ENCODE peak calls at places on chromosome 20, in five cellular contexts. J is uterus, H is right atrium auricular region, G is fibroblast of lung, S is A549. I is an unnamed sample.

GRCh38 chr20:59425572-59425971 is 125.2 kb downstream of the EDN3 start:
- DNase-seq in J (no peak), H (no peak), G (no peak), S (no peak), I (no peak)

GRCh38 chr20:36440370-36441026 is 100.8 kb upstream of the MYL9 start:
- DNase-seq in J (no peak), H (no peak), G (no peak), S (no peak), I (no peak)

GRCh38 chr20:35602851-35603495 is 12.7 kb upstream of the SPAG4 start:
- DNase-seq in J (no peak), H (no peak), G (no peak), S (no peak), I (no peak)

GRCh38 chr20:9407805-9408421 is 106.5 kb upstream of the LAMP5 start:
- DNase-seq in J (peak), H (peak), G (peak), S (peak), I (no peak)

GRCh38 chr20:31713312-31714049 is 9.2 kb downstream of the BCL2L1 start:
- DNase-seq in J (peak), H (peak), G (peak), S (peak), I (no peak)

GRCh38 chr20:24581443-24582170 is 112.2 kb downstream of the SYNDIG1 start:
- DNase-seq in J (no peak), H (no peak), G (no peak), S (no peak), I (no peak)

GRCh38 chr20:34892671-34893070 is 16.3 kb downstream of the ACSS2 start:
- DNase-seq in J (no peak), H (no peak), G (no peak), S (no peak), I (no peak)

GRCh38 chr20:3251806-3252205 is 12.8 kb upstream of the SLC4A11 start:
- DNase-seq in J (no peak), H (no peak), G (peak), S (no peak), I (no peak)

GRCh38 chr20:37980383-37980782 is 52.9 kb downstream of the TTI1 start:
- DNase-seq in J (no peak), H (no peak), G (no peak), S (no peak), I (no peak)

GRCh38 chr20:45300961-45301360 is 5.7 kb upstream of the RBPJL start:
- DNase-seq in J (no peak), H (no peak), G (peak), S (peak), I (no peak)

GRCh38 chr20:17172826-17173420 is 53.9 kb upstream of the PCSK2 start:
- DNase-seq in J (no peak), H (no peak), G (peak), S (no peak), I (no peak)

GRCh38 chr20:43669332-43669731 is 2.4 kb downstream of the MYBL2 start:
- DNase-seq in J (no peak), H (no peak), G (peak), S (no peak), I (no peak)

GRCh38 chr20:39004508-39004907 is 42.4 kb downstream of the DHX35 start:
- DNase-seq in J (no peak), H (no peak), G (no peak), S (no peak), I (no peak)

GRCh38 chr20:60295214-60295613 is 337.0 kb downstream of the CDH26 start:
- DNase-seq in J (no peak), H (no peak), G (no peak), S (no peak), I (peak)

GRCh38 chr20:17571153-17571527 is 1.3 kb downstream of the DSTN start:
- DNase-seq in J (no peak), H (no peak), G (peak), S (no peak), I (no peak)

GRCh38 chr20:8854566-8854965 is 214.3 kb upstream of the PLCB4 start:
- DNase-seq in J (peak), H (no peak), G (peak), S (no peak), I (no peak)

GRCh38 chr20:8547035-8547649 is 415.1 kb downstream of the PLCB1 start:
- DNase-seq in J (no peak), H (no peak), G (no peak), S (no peak), I (no peak)

GRCh38 chr20:58993332-58994248 is 12.5 kb downstream of the NELFCD start:
- DNase-seq in J (peak), H (no peak), G (no peak), S (no peak), I (no peak)

GRCh38 chr20:36802326-36803223 is 29.0 kb upstream of the DSN1 start:
- DNase-seq in J (no peak), H (no peak), G (peak), S (no peak), I (no peak)

GRCh38 chr20:8005033-8005432 is 14.5 kb downstream of the TMX4 start:
- DNase-seq in J (no peak), H (no peak), G (no peak), S (no peak), I (no peak)

GRCh38 chr20:11302436-11302835 is 615.3 kb upstream of the BTBD3 start:
- DNase-seq in J (no peak), H (no peak), G (peak), S (no peak), I (peak)

GRCh38 chr20:23343590-23343989 is 7.0 kb upstream of the NXT1 start:
- DNase-seq in J (no peak), H (no peak), G (no peak), S (no peak), I (no peak)

GRCh38 chr20:11247943-11248475 is 574.2 kb upstream of the JAG1 start:
- DNase-seq in J (no peak), H (no peak), G (no peak), S (no peak), I (no peak)

GRCh38 chr20:7742479-7742878 is 197.8 kb downstream of the HAO1 start:
- DNase-seq in J (no peak), H (no peak), G (peak), S (no peak), I (peak)

GRCh38 chr20:4026093-4026601 is 10.8 kb upstream of the RNF24 start:
- DNase-seq in J (peak), H (peak), G (peak), S (peak), I (no peak)

GRCh38 chr20:2759143-2759542 is 41.3 kb downstream of the CPXM1 start:
- DNase-seq in J (no peak), H (no peak), G (no peak), S (no peak), I (no peak)

GRCh38 chr20:48302844-48303552 is 517.7 kb upstream of the SULF2 start:
- DNase-seq in J (no peak), H (no peak), G (no peak), S (no peak), I (no peak)

GRCh38 chr20:23350855-23351838 is 556 bp downstream of the NXT1 start:
- DNase-seq in J (peak), H (peak), G (peak), S (peak), I (no peak)

DNA sequence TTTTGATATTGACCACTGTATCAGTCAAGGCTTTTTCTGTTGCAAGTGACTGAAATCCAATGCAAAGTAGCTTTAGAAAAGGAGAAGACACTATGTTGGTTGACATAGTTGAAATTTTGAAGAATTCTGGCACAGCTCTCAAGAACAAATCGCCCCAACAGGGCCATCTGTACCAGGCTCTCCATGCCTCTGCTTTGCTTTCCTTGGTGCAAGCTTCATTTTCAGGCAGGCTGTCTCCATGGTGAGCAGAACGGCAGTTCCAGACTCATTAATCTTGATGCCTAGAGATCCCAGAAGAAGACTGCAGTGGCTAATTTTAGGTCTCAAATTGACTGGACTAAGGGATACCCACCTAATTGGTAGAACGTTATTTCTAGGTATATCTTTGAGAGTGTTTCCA is 950.7 kb upstream of the FLRT3 start:
- DNase-seq in J (no peak), H (no peak), G (no peak), S (no peak), I (no peak)
- H3K27ac ChIP-seq in J (no peak), H (no peak), G (no peak), S (no peak), I (no peak)

DNA sequence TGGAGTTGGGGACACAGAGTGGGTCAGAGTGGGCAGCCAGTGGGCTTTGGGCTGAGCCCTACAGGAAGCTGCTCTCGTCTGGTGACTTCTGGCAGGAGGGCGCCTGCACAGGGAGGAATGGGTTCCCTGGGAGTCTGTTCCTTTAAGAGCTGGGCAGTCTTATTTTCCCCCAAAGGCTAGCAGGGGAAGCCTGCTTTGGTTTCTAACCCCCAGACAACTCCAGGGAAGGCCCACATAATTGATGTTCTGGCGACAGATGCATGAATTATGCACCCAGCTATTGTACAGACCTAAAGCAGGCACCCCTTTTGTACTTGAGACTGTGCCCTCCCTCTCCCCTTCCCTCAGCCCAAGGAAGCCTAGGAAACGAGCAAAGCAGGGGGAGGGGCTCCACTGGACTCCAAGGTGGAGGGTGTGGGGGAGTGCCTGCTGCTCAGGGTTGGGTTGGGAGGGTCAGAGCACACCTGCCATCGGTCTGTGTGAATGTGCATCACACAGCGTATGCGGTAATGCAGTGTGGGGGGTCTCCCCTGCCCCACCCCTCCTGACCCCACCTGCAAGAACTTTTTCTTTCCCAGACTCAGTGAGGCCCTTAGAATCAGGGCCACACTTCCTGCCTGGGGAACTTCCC is 102.1 kb downstream of the KCNB1 start:
- DNase-seq in J (no peak), H (no peak), G (no peak), S (no peak), I (no peak)
- H3K27ac ChIP-seq in J (peak), H (no peak), G (no peak), S (peak), I (no peak)

GRCh38 chr20:19935842-19936241 is 81.3 kb upstream of the NAA20 start:
- DNase-seq in J (no peak), H (no peak), G (no peak), S (no peak), I (peak)
- H3K27ac ChIP-seq in J (peak), H (peak), G (no peak), S (peak), I (peak)

GRCh38 chr20:822651-823325 is 10.7 kb upstream of the FAM110A start:
- DNase-seq in J (no peak), H (no peak), G (no peak), S (no peak), I (no peak)
- H3K27ac ChIP-seq in J (no peak), H (no peak), G (no peak), S (no peak), I (no peak)

GRCh38 chr20:25741088-25741487 is 44.4 kb upstream of the ZNF337 start:
- DNase-seq in J (no peak), H (no peak), G (no peak), S (no peak), I (no peak)
- H3K27ac ChIP-seq in J (no peak), H (no peak), G (no peak), S (no peak), I (no peak)

GRCh38 chr20:51665543-51666118 is 102.6 kb downstream of the ATP9A start:
- DNase-seq in J (no peak), H (no peak), G (no peak), S (no peak), I (no peak)

GRCh38 chr20:51667491-51667890 is 100.7 kb downstream of the ATP9A start:
- DNase-seq in J (no peak), H (no peak), G (no peak), S (no peak), I (no peak)

GRCh38 chr20:51668515-51668914 is 99.7 kb downstream of the ATP9A start:
- DNase-seq in J (no peak), H (no peak), G (no peak), S (no peak), I (no peak)

GRCh38 chr20:51666126-51666525 is 102.1 kb downstream of the ATP9A start:
- DNase-seq in J (no peak), H (no peak), G (no peak), S (no peak), I (no peak)

DNA sequence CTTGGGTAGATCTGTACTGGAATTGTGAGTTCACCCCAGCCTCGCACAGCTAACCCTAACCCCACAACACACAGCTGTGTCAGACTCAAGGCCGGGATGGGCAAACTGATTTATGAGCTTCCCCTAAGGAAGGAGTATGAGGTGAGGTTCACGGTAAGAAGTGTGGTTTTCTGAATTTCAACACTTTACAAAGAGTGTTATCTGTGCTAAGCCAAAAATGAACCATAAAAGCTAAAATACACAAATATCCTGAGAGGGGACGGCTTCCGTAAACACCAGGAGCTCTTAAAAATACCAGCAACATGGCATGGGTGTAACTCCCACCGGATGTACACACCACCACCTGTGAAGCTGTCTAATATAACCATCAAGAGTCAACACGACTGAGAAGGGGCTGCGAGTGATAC is 101.2 kb downstream of the ATP9A start:
- DNase-seq in J (no peak), H (no peak), G (no peak), S (no peak), I (no peak)
- H3K27ac ChIP-seq in J (no peak), H (no peak), G (no peak), S (no peak), I (no peak)

GRCh38 chr20:52410746-52411317 is 219.3 kb upstream of the ZFP64 start:
- DNase-seq in J (no peak), H (no peak), G (no peak), S (no peak), I (no peak)

GRCh38 chr20:52410182-52410647 is 218.6 kb upstream of the ZFP64 start:
- DNase-seq in J (peak), H (no peak), G (peak), S (no peak), I (no peak)

GRCh38 chr20:52416959-52417358 is 225.4 kb upstream of the ZFP64 start:
- DNase-seq in J (no peak), H (no peak), G (no peak), S (no peak), I (no peak)

DNA sequence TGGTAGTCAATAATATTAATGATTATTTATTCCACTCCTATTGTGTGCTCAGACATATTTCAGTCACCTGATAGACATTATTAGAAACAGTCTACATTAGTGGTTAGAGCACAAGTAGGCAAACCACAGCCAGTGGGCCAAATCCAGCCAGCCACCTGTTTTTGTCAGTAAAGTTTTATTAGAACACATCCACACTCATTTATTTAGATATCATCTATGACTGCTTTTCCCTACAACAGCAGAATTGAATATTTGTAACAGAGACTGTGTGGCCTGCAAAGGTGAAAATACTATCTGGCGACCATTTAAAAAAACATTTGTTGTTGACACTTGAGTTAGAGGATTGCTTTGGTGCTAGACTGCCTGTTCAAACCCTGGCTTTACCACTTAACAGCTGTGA is 220.0 kb upstream of the ZFP64 start:
- DNase-seq in J (no peak), H (no peak), G (no peak), S (no peak), I (no peak)
- H3K27ac ChIP-seq in J (no peak), H (no peak), G (no peak), S (no peak), I (no peak)

DNA sequence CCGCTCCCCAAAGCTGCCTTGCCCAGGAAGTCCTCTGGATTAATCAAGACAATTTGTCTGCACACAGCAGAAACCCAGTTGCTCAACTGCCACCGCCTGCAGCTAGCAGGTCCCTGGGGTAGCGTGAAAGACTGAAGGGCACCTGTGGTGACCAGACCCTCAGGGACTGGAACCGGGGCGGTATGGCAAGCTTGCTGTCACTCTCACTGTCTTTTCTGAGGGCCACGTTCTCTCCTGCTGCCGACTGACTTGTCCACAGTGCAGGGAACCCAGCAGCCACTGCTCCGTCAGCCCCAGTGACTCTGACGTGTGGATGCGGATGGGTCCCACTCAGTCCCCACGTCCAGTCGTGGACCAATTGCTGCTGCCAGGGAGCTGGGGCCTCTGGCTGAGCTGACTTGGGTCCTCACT is 72.8 kb upstream of the PMEPA1 start:
- DNase-seq in J (no peak), H (no peak), G (no peak), S (no peak), I (no peak)
- H3K27ac ChIP-seq in J (no peak), H (no peak), G (no peak), S (peak), I (no peak)

GRCh38 chr20:56608376-56608775 is 20.7 kb upstream of the TFAP2C start:
- DNase-seq in J (no peak), H (no peak), G (no peak), S (no peak), I (no peak)

GRCh38 chr20:56604690-56605089 is 24.4 kb upstream of the TFAP2C start:
- DNase-seq in J (no peak), H (no peak), G (no peak), S (no peak), I (no peak)

GRCh38 chr20:56607061-56607704 is 21.9 kb upstream of the TFAP2C start:
- DNase-seq in J (no peak), H (no peak), G (no peak), S (no peak), I (no peak)

GRCh38 chr20:56605597-56605996 is 23.5 kb upstream of the TFAP2C start:
- DNase-seq in J (no peak), H (no peak), G (no peak), S (no peak), I (no peak)

DNA sequence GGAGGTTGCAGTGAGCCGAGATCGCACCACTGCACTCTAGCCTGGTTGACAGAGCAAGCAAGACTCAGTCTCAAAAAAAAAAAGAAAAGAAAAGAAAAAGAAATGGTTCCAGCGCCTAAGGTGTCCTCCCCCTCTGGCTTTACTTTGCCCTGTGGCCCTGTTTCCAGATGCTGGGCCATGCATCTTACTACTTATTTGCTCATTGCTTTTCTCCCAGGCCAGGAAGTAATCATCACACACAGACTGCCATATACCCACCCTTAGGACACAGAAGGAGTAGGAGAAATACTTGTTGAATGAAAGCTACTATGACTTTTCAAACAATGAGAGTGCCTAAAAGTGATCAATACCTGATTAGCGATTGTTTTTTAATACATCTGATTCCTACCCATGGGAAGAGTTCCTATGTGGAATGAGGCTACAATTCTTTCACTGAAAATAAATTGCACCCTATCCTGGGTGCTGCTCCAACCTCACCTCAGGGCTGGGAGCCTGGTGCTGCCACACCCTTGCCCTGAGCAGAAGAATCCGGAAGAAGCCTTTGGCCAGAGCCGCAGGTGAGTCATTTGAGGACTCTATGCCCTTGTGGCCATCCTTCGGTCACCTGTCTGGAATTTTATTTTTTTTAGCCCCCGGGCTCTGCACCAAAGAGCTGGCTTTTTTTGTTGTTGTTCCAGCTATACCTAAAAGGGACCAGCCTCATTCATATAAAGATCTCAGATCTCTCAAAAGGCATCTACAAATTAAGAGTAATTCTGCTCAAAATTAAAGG is 22.7 kb upstream of the TFAP2C start:
- DNase-seq in J (no peak), H (no peak), G (no peak), S (no peak), I (no peak)
- H3K27ac ChIP-seq in J (no peak), H (no peak), G (no peak), S (no peak), I (peak)